ENCODE peak calls at places on chromosome 12, in six cellular contexts. K, C, J, O, L and U are unnamed samples.

GRCh38 chr12:5087831-5088554 is 44.3 kb downstream of the KCNA5 start:
- DNase-seq in K (no peak), C (no peak), J (no peak), O (no peak), L (no peak), U (no peak)

GRCh38 chr12:130199536-130200390 is 37.5 kb downstream of the FZD10 start:
- DNase-seq in K (no peak), C (no peak), J (no peak), O (no peak), L (no peak), U (no peak)

GRCh38 chr12:87272846-87273245 is 756.4 kb downstream of the C12orf50 start:
- DNase-seq in K (no peak), C (no peak), J (no peak), O (no peak), L (no peak), U (no peak)

GRCh38 chr12:101045486-101046474 is 164.3 kb downstream of the SLC5A8 start:
- DNase-seq in K (no peak), C (no peak), J (no peak), O (peak; percentile 67), L (no peak), U (no peak)

GRCh38 chr12:89544730-89545184 is 18.9 kb upstream of the POC1B start:
- DNase-seq in K (peak; percentile 69), C (no peak), J (peak; percentile 24), O (peak; percentile 48), L (no peak), U (no peak)

GRCh38 chr12:62813031-62813829 is 121.7 kb downstream of the PPM1H start:
- DNase-seq in K (peak; percentile 83), C (peak; percentile 69), J (peak; percentile 50), O (peak; percentile 81), L (peak; percentile 49), U (peak; percentile 78)

GRCh38 chr12:55717397-55718007 is 1.7 kb downstream of the BLOC1S1 start:
- DNase-seq in K (no peak), C (no peak), J (peak; percentile 74), O (no peak), L (no peak), U (no peak)

GRCh38 chr12:67593041-67593870 is 55.3 kb upstream of the DYRK2 start:
- DNase-seq in K (peak; percentile 7), C (peak; percentile 9), J (no peak), O (no peak), L (no peak), U (no peak)

GRCh38 chr12:105920161-105920684 is 218.5 kb downstream of the NUAK1 start:
- DNase-seq in K (no peak), C (no peak), J (no peak), O (peak; percentile 72), L (peak; percentile 15), U (no peak)

GRCh38 chr12:47303207-47303606 is 223.4 kb upstream of the AMIGO2 start:
- DNase-seq in K (no peak), C (no peak), J (peak; percentile 76), O (peak; percentile 48), L (no peak), U (no peak)

GRCh38 chr12:85036736-85037135 is 585 bp downstream of the LRRIQ1 start:
- DNase-seq in K (no peak), C (no peak), J (no peak), O (no peak), L (no peak), U (no peak)

GRCh38 chr12:52370906-52371608 is 3.8 kb upstream of the KRT85 start:
- DNase-seq in K (no peak), C (peak; percentile 87), J (peak; percentile 30), O (peak; percentile 76), L (peak; percentile 28), U (peak; percentile 34)

GRCh38 chr12:49990269-49990668 is 17.5 kb downstream of the AQP6 start:
- DNase-seq in K (no peak), C (no peak), J (no peak), O (peak; percentile 67), L (no peak), U (no peak)

GRCh38 chr12:120261951-120262851 is 3.3 kb downstream of the PXN start:
- DNase-seq in K (peak; percentile 74), C (no peak), J (no peak), O (no peak), L (no peak), U (peak; percentile 27)

GRCh38 chr12:94178886-94179285 is 30.5 kb downstream of the PLXNC1 start:
- DNase-seq in K (no peak), C (no peak), J (no peak), O (no peak), L (no peak), U (no peak)